ENCODE peak calls at places on chromosomes 3 and 15, in eight cellular contexts. G, V, J, A, I, Z, X and Q are unnamed samples.

GRCh38 chr15:74378853-74379252 is 11.4 kb upstream of the CYP11A1 start:
- DNase-seq in G (no peak), V (no peak), J (peak), A (no peak), I (no peak), Z (peak), X (no peak), Q (no peak)

GRCh38 chr3:182697345-182697919 is 95.9 kb upstream of the ATP11B start:
- DNase-seq in G (no peak), V (no peak), J (no peak), A (no peak), I (peak), Z (no peak), X (no peak), Q (no peak)

GRCh38 chr3:81393251-81393650 is 368.2 kb downstream of the GBE1 start:
- DNase-seq in G (no peak), V (no peak), J (no peak), A (no peak), I (no peak), Z (no peak), X (no peak), Q (no peak)

GRCh38 chr15:82838096-82838735 is 28.8 kb downstream of the WHAMM start:
- DNase-seq in G (no peak), V (no peak), J (no peak), A (no peak), I (no peak), Z (no peak), X (no peak), Q (no peak)

GRCh38 chr3:169825316-169825715 is 12.6 kb upstream of the LRRC34 start:
- DNase-seq in G (no peak), V (no peak), J (no peak), A (no peak), I (no peak), Z (no peak), X (no peak), Q (no peak)

GRCh38 chr15:100348578-100348977 is 6.8 kb upstream of the ADAMTS17 start:
- DNase-seq in G (no peak), V (no peak), J (no peak), A (peak), I (no peak), Z (no peak), X (no peak), Q (no peak)

GRCh38 chr3:171456765-171457164 is 3.4 kb downstream of the TNIK start:
- DNase-seq in G (no peak), V (no peak), J (no peak), A (no peak), I (no peak), Z (no peak), X (no peak), Q (no peak)

GRCh38 chr3:15099364-15100098 is 583 bp upstream of the RBSN start:
- DNase-seq in G (no peak), V (no peak), J (no peak), A (no peak), I (no peak), Z (no peak), X (no peak), Q (no peak)

GRCh38 chr3:135970500-135971116 is 5.1 kb downstream of the PPP2R3A start:
- DNase-seq in G (no peak), V (no peak), J (no peak), A (peak), I (no peak), Z (no peak), X (peak), Q (peak)

GRCh38 chr3:84547207-84547606 is 411.6 kb upstream of the CADM2 start:
- DNase-seq in G (no peak), V (no peak), J (no peak), A (peak), I (no peak), Z (no peak), X (no peak), Q (no peak)

GRCh38 chr3:132573657-132574260 is 23.3 kb upstream of the ACKR4 start:
- DNase-seq in G (no peak), V (no peak), J (no peak), A (no peak), I (no peak), Z (no peak), X (no peak), Q (no peak)

GRCh38 chr15:91271565-91272153 is 171.6 kb downstream of the SV2B start:
- DNase-seq in G (no peak), V (peak), J (peak), A (peak), I (peak), Z (peak), X (peak), Q (peak)

GRCh38 chr15:95590533-95591044 is 739.9 kb upstream of the NR2F2 start:
- DNase-seq in G (no peak), V (no peak), J (no peak), A (no peak), I (no peak), Z (no peak), X (no peak), Q (no peak)

GRCh38 chr15:27057904-27058645 is 87.1 kb downstream of the GABRG3 start:
- DNase-seq in G (no peak), V (no peak), J (no peak), A (peak), I (no peak), Z (no peak), X (no peak), Q (peak)

GRCh38 chr15:95596487-95596886 is 734.0 kb upstream of the NR2F2 start:
- DNase-seq in G (no peak), V (no peak), J (no peak), A (no peak), I (peak), Z (no peak), X (no peak), Q (no peak)

GRCh38 chr15:78100886-78101285 is 8.5 kb downstream of the SH2D7 start:
- DNase-seq in G (no peak), V (no peak), J (no peak), A (no peak), I (no peak), Z (no peak), X (no peak), Q (no peak)